ENCODE peak calls at places on chromosomes 5 and 9, in four cellular contexts. Y is endothelial cell of umbilical vein, D is kidney, Z is GM23248. G is an unnamed sample.
A peak's percentile ranks its signal among the peaks of the same experiment; 100 is the strongest.

GRCh38 chr5:144469106-144469505 is 298.4 kb downstream of the KCTD16 start:
- DNase-seq in Y (no peak), D (no peak), Z (peak; percentile 59), G (peak; percentile 40)

GRCh38 chr9:100322954-100323536 is 29.7 kb downstream of the TEX10 start:
- DNase-seq in Y (peak; percentile 52), D (no peak), Z (peak; percentile 58), G (peak; percentile 74)

GRCh38 chr9:33106827-33107621 is 30.6 kb upstream of the SMU1 start:
- DNase-seq in Y (peak; percentile 85), D (no peak), Z (peak; percentile 86), G (peak; percentile 64)

GRCh38 chr5:89303033-89303480 is 420.1 kb upstream of the MEF2C start:
- DNase-seq in Y (no peak), D (no peak), Z (no peak), G (no peak)

GRCh38 chr5:131423056-131423455 is 159.2 kb downstream of the CDC42SE2 start:
- DNase-seq in Y (peak; percentile 46), D (no peak), Z (peak; percentile 60), G (peak; percentile 69)

GRCh38 chr9:116208417-116209232 is 55.0 kb downstream of the PAPPA start:
- DNase-seq in Y (no peak), D (no peak), Z (peak; percentile 80), G (peak; percentile 67)

GRCh38 chr5:173626501-173626812 is 10.0 kb upstream of the BOD1 start:
- DNase-seq in Y (no peak), D (no peak), Z (no peak), G (no peak)

GRCh38 chr9:98381311-98382103 is 126.1 kb upstream of the TBC1D2 start:
- DNase-seq in Y (no peak), D (no peak), Z (no peak), G (no peak)

GRCh38 chr9:82332018-82332773 is 343.6 kb downstream of the SPATA31D1 start:
- DNase-seq in Y (no peak), D (no peak), Z (peak; percentile 88), G (peak; percentile 74)

GRCh38 chr5:140338336-140338735 is 8.1 kb downstream of the HBEGF start:
- DNase-seq in Y (no peak), D (no peak), Z (peak; percentile 77), G (no peak)

GRCh38 chr9:132993511-132993939 is 15.0 kb downstream of the GFI1B start:
- DNase-seq in Y (no peak), D (peak; percentile 34), Z (no peak), G (no peak)

GRCh38 chr5:37847978-37848425 is 8.2 kb upstream of the GDNF start:
- DNase-seq in Y (peak; percentile 76), D (no peak), Z (peak; percentile 49), G (peak; percentile 62)

GRCh38 chr9:96217358-96217755 is 84.6 kb downstream of the HSD17B3 start:
- DNase-seq in Y (no peak), D (peak; percentile 85), Z (no peak), G (no peak)

GRCh38 chr5:170527998-170528397 is 24.2 kb downstream of the KCNIP1 start:
- DNase-seq in Y (no peak), D (no peak), Z (no peak), G (no peak)

GRCh38 chr5:65141487-65141886 is 340.2 kb downstream of the ADAMTS6 start:
- DNase-seq in Y (peak; percentile 31), D (no peak), Z (no peak), G (no peak)

GRCh38 chr5:100479079-100479688 is 56.0 kb upstream of the FAM174A start:
- DNase-seq in Y (peak; percentile 24), D (no peak), Z (peak; percentile 28), G (no peak)

GRCh38 chr5:156479864-156480263 is 152.9 kb downstream of the SGCD start:
- DNase-seq in Y (no peak), D (no peak), Z (peak; percentile 89), G (peak; percentile 89)

GRCh38 chr5:15914603-15915002 is 265.0 kb downstream of the MARCHF11 start:
- DNase-seq in Y (no peak), D (no peak), Z (peak; percentile 68), G (peak; percentile 24)

GRCh38 chr5:78806544-78806943 is 158.0 kb upstream of the LHFPL2 start:
- DNase-seq in Y (no peak), D (no peak), Z (peak; percentile 93), G (peak; percentile 56)

GRCh38 chr5:169828385-169828784 is 151.9 kb downstream of the INSYN2B start:
- DNase-seq in Y (no peak), D (no peak), Z (no peak), G (no peak)

GRCh38 chr5:91408710-91409109 is 25.6 kb upstream of the ARRDC3 start:
- DNase-seq in Y (no peak), D (no peak), Z (no peak), G (peak; percentile 24)

GRCh38 chr5:1550287-1551076 is 26.7 kb upstream of the LPCAT1 start:
- DNase-seq in Y (no peak), D (peak; percentile 41), Z (no peak), G (no peak)

GRCh38 chr5:131747180-131748105 is 49.4 kb downstream of the FNIP1 start:
- DNase-seq in Y (no peak), D (no peak), Z (peak; percentile 33), G (no peak)

GRCh38 chr9:129838707-129839259 is 3.5 kb downstream of the USP20 start:
- DNase-seq in Y (no peak), D (no peak), Z (peak; percentile 96), G (peak; percentile 80)

GRCh38 chr5:149371296-149371962 is 7.7 kb downstream of the IL17B start:
- DNase-seq in Y (peak; percentile 59), D (no peak), Z (peak; percentile 73), G (peak; percentile 80)

GRCh38 chr5:142151436-142152382 is 43.1 kb downstream of the NDFIP1 start:
- DNase-seq in Y (peak; percentile 83), D (no peak), Z (peak; percentile 78), G (peak; percentile 88)

GRCh38 chr5:31853398-31854135 is 214.6 kb downstream of the PDZD2 start:
- DNase-seq in Y (no peak), D (no peak), Z (no peak), G (no peak)

GRCh38 chr5:172548311-172548731 is 92.7 kb upstream of the NEURL1B start:
- DNase-seq in Y (no peak), D (no peak), Z (no peak), G (no peak)

GRCh38 chr5:32791536-32792240 is 80.6 kb downstream of the NPR3 start:
- DNase-seq in Y (no peak), D (no peak), Z (no peak), G (no peak)

GRCh38 chr9:118290116-118290515 is 585.9 kb downstream of the TLR4 start:
- DNase-seq in Y (no peak), D (no peak), Z (no peak), G (no peak)

GRCh38 chr9:114120192-114121014 is 21.3 kb upstream of the KIF12 start:
- DNase-seq in Y (no peak), D (peak; percentile 15), Z (no peak), G (no peak)

GRCh38 chr9:128275198-128276007 is at the start of gene GOLGA2:
- DNase-seq in Y (peak; percentile 58), D (no peak), Z (peak; percentile 62), G (peak; percentile 88)

GRCh38 chr5:126020770-126021169 is 402.4 kb upstream of the GRAMD2B start:
- DNase-seq in Y (no peak), D (no peak), Z (no peak), G (no peak)

GRCh38 chr5:126009566-126009965 is 413.6 kb upstream of the GRAMD2B start:
- DNase-seq in Y (no peak), D (no peak), Z (no peak), G (no peak)

GRCh38 chr5:126014691-126015090 is 408.5 kb upstream of the GRAMD2B start:
- DNase-seq in Y (no peak), D (no peak), Z (no peak), G (no peak)

GRCh38 chr5:126016256-126016655 is 407.0 kb upstream of the GRAMD2B start:
- DNase-seq in Y (no peak), D (peak; percentile 65), Z (peak; percentile 7), G (peak; percentile 17)

DNA sequence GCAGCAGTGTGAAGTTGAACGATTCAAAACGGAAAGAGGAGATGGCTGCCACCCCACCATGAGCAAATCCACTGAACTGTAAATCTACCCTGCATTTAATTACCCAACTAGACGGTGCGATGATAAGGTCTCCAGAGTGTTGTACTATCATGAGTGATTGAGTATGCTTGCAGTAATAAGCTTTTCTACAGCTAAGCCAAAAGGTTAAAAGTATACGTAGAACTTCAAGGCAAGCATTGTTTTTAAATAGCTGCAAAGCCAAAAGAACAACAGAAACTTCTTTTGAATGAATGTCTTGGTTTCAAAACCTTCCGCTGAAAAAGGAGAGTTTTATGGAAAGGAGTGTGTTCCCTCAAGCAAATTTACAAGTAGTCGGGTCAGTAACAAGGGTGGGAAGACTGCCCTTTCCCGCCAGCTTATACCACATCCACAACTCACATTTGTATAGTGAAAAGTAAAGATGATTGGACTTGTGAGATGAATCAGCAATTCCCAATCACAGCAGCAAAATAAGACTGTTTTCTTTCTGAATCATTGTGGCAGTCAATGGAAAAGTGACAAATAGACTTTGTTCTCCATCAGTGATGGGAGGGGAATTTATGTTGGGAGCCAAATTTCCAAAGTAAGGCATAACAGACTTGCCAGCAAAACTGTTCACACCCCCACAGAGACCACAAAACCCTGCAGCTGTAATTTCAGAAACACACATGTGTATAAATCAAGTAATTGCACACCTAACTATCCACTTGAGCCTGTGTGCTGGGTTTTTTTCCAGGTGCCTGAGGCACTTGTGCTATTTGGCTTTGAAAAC is 407.8 kb upstream of the GRAMD2B start:
- DNase-seq in Y (peak; percentile 18), D (no peak), Z (peak; percentile 50), G (peak; percentile 54)
- H3K9ac ChIP-seq in Y (no peak overlapping the region), D (no peak overlapping the region), Z (no peak overlapping the region), G (no peak overlapping the region)

DNA sequence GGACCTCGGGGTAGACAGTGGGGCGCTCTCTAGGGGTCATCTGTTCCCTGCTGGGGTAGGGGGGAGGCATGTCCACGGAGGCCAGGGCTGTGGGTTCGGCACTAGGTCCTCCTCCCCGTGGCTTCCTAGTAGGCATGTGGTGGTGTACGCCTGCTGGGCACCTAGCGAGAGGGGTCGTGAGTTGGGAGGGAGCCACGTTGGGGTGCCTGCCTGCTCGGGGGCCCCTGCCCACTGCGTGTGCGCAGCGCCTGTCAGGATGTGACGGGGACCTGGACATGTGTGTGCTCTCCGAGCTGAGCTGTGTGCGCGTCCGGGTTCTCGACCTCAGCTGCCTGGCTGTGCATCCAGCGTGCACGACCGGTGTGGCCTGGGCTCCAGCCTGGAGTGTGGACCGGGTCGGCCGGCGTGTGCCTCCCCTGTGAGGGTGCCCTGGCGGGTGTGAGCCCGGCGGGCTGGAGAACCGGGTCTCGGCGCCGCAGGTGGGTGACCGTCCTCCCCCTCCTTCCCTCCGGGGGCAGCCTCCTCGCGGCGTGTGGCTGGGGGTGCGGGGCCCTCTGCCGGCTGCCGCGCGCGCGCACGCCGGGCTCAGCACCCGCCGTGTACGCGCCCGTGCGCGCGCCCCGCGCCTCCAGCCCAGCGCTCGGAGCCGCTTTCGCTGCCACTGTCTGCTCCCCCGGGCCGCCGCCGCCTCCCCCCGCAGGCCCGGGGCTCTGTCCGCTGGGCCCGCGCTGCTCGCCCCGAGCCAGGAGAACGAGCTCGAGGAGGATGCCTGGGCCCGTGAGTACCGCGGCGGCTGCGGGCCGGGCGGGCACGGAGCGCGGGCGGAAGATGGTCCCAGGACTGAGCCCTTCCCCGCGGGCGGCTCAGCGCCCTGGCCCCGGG is at the start of gene PRR7:
- DNase-seq in Y (peak; percentile 56), D (peak; percentile 91), Z (peak; percentile 88), G (peak; percentile 83)
- H3K4me1 ChIP-seq in Y (peaks cover 14% of the 10 kb centered on the region), D (peaks cover 6% of the 10 kb centered on the region), Z (peaks cover 13% of the 10 kb centered on the region), G (peaks cover 13% of the 10 kb centered on the region)

GRCh38 chr9:35341021-35341420 is 148.9 kb upstream of the RUSC2 start:
- DNase-seq in Y (no peak), D (no peak), Z (no peak), G (no peak)
- H3K4me3 ChIP-seq in Y (peak overlapping the region; percentile 5), D (no peak overlapping the region), Z (peak overlapping the region; percentile 49), G (peak overlapping the region; percentile 80)

GRCh38 chr9:134546746-134547145 is 94.9 kb upstream of the COL5A1 start:
- DNase-seq in Y (no peak), D (peak; percentile 55), Z (no peak), G (no peak)
- H3K9ac ChIP-seq in Y (no peak overlapping the region), D (no peak overlapping the region), Z (peak overlapping the region; percentile 81), G (peak overlapping the region; percentile 75)

GRCh38 chr5:17228833-17229291 is 11.4 kb downstream of the BASP1 start:
- DNase-seq in Y (peak; percentile 31), D (no peak), Z (peak; percentile 81), G (peak; percentile 58)
- H3K4me1 ChIP-seq in Y (peaks cover 16% of the 10 kb centered on the region), D (no peaks in the 10 kb centered on the region), Z (peaks cover 48% of the 10 kb centered on the region), G (peaks cover 44% of the 10 kb centered on the region)

G was measured in adipocyte.